ENCODE peak calls at places on chromosomes 3 and 15, in nine cellular contexts. R, V, F, H, O, X, Y, G and P are unnamed samples.

GRCh38 chr3:172402892-172403643 is 45.2 kb downstream of the GHSR start:
- DNase-seq in R (no peak), V (no peak), F (no peak), H (no peak), O (no peak), X (no peak), Y (no peak), G (no peak), P (no peak)

GRCh38 chr15:99209326-99209725 is 40.1 kb downstream of the TTC23 start:
- DNase-seq in R (no peak), V (no peak), F (no peak), H (no peak), O (no peak), X (no peak), Y (no peak), G (no peak), P (no peak)

GRCh38 chr15:56719774-56720555 is 13.3 kb downstream of the ZNF280D start:
- DNase-seq in R (no peak), V (no peak), F (peak), H (no peak), O (no peak), X (no peak), Y (no peak), G (no peak), P (peak)

GRCh38 chr3:149411583-149411982 is 34.1 kb upstream of the TM4SF1 start:
- DNase-seq in R (no peak), V (no peak), F (no peak), H (no peak), O (no peak), X (no peak), Y (no peak), G (no peak), P (no peak)

GRCh38 chr3:166752214-166752613 is 627.9 kb downstream of the ZBBX start:
- DNase-seq in R (no peak), V (no peak), F (no peak), H (no peak), O (no peak), X (peak), Y (no peak), G (no peak), P (no peak)

GRCh38 chr3:79724206-79724605 is 43.6 kb downstream of the ROBO1 start:
- DNase-seq in R (no peak), V (no peak), F (no peak), H (peak), O (no peak), X (no peak), Y (no peak), G (no peak), P (no peak)

GRCh38 chr15:79680721-79681120 is 216.1 kb downstream of the MTHFS start:
- DNase-seq in R (peak), V (no peak), F (peak), H (peak), O (no peak), X (peak), Y (no peak), G (no peak), P (peak)

GRCh38 chr3:9416139-9416780 is 18.8 kb downstream of the SETD5 start:
- DNase-seq in R (no peak), V (no peak), F (peak), H (no peak), O (no peak), X (peak), Y (no peak), G (no peak), P (peak)

GRCh38 chr3:3107858-3108257 is 2.3 kb downstream of the IL5RA start:
- DNase-seq in R (no peak), V (no peak), F (no peak), H (no peak), O (no peak), X (no peak), Y (no peak), G (no peak), P (no peak)

GRCh38 chr15:39979606-39980005 is 45.7 kb downstream of the EIF2AK4 start:
- DNase-seq in R (no peak), V (no peak), F (no peak), H (no peak), O (no peak), X (no peak), Y (no peak), G (peak), P (no peak)

GRCh38 chr3:119098620-119099222 is 47.2 kb upstream of the TEX55 start:
- DNase-seq in R (no peak), V (no peak), F (peak), H (peak), O (no peak), X (peak), Y (peak), G (peak), P (peak)

GRCh38 chr3:142976621-142977398 is 13.3 kb upstream of the PAQR9 start:
- DNase-seq in R (peak), V (peak), F (peak), H (peak), O (no peak), X (peak), Y (peak), G (no peak), P (peak)

GRCh38 chr3:63807901-63808589 is 11.1 kb upstream of the C3orf49 start:
- DNase-seq in R (no peak), V (no peak), F (no peak), H (no peak), O (no peak), X (no peak), Y (no peak), G (no peak), P (no peak)

GRCh38 chr3:111732248-111732879 is 126.7 kb upstream of the PHLDB2 start:
- DNase-seq in R (no peak), V (no peak), F (no peak), H (no peak), O (no peak), X (peak), Y (no peak), G (no peak), P (no peak)

GRCh38 chr3:133464573-133464972 is 64.7 kb downstream of the BFSP2 start:
- DNase-seq in R (no peak), V (no peak), F (peak), H (no peak), O (no peak), X (peak), Y (no peak), G (peak), P (peak)

GRCh38 chr3:171345112-171345843 is 114.9 kb downstream of the TNIK start:
- DNase-seq in R (no peak), V (no peak), F (no peak), H (no peak), O (no peak), X (no peak), Y (no peak), G (no peak), P (no peak)

GRCh38 chr15:70870066-70870465 is 16.1 kb upstream of the LARP6 start:
- DNase-seq in R (peak), V (no peak), F (peak), H (no peak), O (no peak), X (no peak), Y (no peak), G (peak), P (peak)

GRCh38 chr3:2568929-2569328 is 470.3 kb downstream of the CNTN4 start:
- DNase-seq in R (no peak), V (no peak), F (no peak), H (no peak), O (no peak), X (no peak), Y (no peak), G (no peak), P (no peak)

GRCh38 chr3:193118907-193119306 is 122.1 kb upstream of the PLAAT1 start:
- DNase-seq in R (no peak), V (no peak), F (no peak), H (peak), O (no peak), X (no peak), Y (no peak), G (no peak), P (no peak)

GRCh38 chr3:46628980-46629379 is 16.7 kb downstream of the FAM240A start:
- DNase-seq in R (peak), V (no peak), F (no peak), H (peak), O (no peak), X (no peak), Y (no peak), G (no peak), P (peak)

GRCh38 chr3:12468757-12469156 is 15.5 kb upstream of the TSEN2 start:
- DNase-seq in R (no peak), V (no peak), F (peak), H (no peak), O (no peak), X (no peak), Y (no peak), G (no peak), P (no peak)

GRCh38 chr15:50181983-50182232 is at the start of gene SLC27A2:
- DNase-seq in R (no peak), V (no peak), F (no peak), H (peak), O (no peak), X (no peak), Y (peak), G (no peak), P (no peak)

GRCh38 chr3:71537211-71537611 is 46.3 kb downstream of the FOXP1 start:
- DNase-seq in R (peak), V (peak), F (peak), H (no peak), O (no peak), X (peak), Y (peak), G (no peak), P (peak)

GRCh38 chr3:61776390-61776789 is 215.0 kb downstream of the PTPRG start:
- DNase-seq in R (no peak), V (no peak), F (no peak), H (no peak), O (no peak), X (no peak), Y (no peak), G (no peak), P (no peak)

GRCh38 chr15:38514601-38515000 is 50.0 kb downstream of the RASGRP1 start:
- DNase-seq in R (no peak), V (no peak), F (no peak), H (peak), O (no peak), X (no peak), Y (no peak), G (no peak), P (no peak)

GRCh38 chr3:35857004-35857403 is 217.7 kb downstream of the ARPP21 start:
- DNase-seq in R (no peak), V (no peak), F (no peak), H (no peak), O (no peak), X (no peak), Y (no peak), G (peak), P (no peak)

GRCh38 chr15:39095218-39095879 is 485.5 kb upstream of the THBS1 start:
- DNase-seq in R (no peak), V (no peak), F (no peak), H (peak), O (no peak), X (peak), Y (no peak), G (peak), P (no peak)

GRCh38 chr3:52153389-52154096 is 680 bp downstream of the POC1A start:
- DNase-seq in R (peak), V (peak), F (peak), H (peak), O (peak), X (peak), Y (peak), G (peak), P (peak)

GRCh38 chr3:194749631-194750271 is 64.1 kb downstream of the FAM43A start:
- DNase-seq in R (no peak), V (no peak), F (no peak), H (no peak), O (no peak), X (no peak), Y (no peak), G (no peak), P (no peak)

GRCh38 chr3:110697961-110698360 is 373.7 kb upstream of the NECTIN3 start:
- DNase-seq in R (no peak), V (peak), F (no peak), H (no peak), O (no peak), X (peak), Y (no peak), G (no peak), P (peak)
- H3K4me3 ChIP-seq in R (no peak), V (no peak), F (no peak), H (no peak), O (no peak), X (no peak), Y (no peak), G (no peak), P (no peak)

GRCh38 chr15:66188464-66188863 is 65.1 kb downstream of the MEGF11 start:
- DNase-seq in R (no peak), V (no peak), F (no peak), H (no peak), O (no peak), X (no peak), Y (no peak), G (no peak), P (no peak)
- H3K4me3 ChIP-seq in R (no peak), V (no peak), F (no peak), H (no peak), O (no peak), X (no peak), Y (no peak), G (no peak), P (no peak)

DNA sequence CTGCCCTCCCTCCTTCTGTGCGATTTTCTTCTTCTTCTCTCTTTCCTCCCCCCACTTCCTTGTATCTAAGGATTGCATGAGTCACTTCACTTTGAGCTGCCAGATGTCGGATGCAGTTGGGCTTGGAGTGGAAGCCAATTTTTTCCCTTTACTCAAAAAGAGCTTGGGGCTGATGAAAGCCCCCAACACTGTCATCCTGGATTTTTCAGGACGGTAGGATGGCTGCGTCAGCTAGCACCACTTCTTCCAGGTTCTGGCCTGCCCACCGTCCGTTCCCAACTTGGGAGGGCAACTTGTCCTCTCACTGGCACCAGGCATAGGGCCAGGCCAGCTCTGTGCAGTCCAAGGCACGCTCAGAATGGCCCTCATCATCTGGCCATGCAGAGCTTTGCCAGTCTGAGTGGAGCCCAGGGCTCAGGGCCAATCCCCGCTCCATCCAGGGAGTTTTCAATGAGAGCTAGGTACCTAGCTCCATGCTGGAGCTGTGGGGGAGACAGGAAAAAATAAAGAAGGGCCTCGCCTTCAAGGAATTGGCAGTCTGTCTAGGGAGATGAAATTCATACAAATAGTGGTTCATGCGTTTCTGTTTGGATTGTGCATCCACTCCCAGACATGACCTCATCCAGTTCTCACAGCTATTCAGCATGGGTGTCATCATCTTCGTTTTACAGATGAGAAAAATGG is 47.7 kb upstream of the INSYN1 start:
- DNase-seq in R (no peak), V (peak), F (peak), H (no peak), O (no peak), X (peak), Y (no peak), G (no peak), P (peak)
- H3K4me3 ChIP-seq in R (no peak), V (no peak), F (no peak), H (no peak), O (no peak), X (no peak), Y (no peak), G (no peak), P (no peak)

GRCh38 chr15:51874751-51875644 is 45.5 kb downstream of the TMOD3 start:
- DNase-seq in R (peak), V (no peak), F (peak), H (peak), O (no peak), X (peak), Y (peak), G (no peak), P (peak)
- H3K4me3 ChIP-seq in R (no peak), V (no peak), F (no peak), H (no peak), O (no peak), X (peak), Y (peak), G (no peak), P (peak)